ENCODE peak calls at places on chromosomes 4 and X, in nine cellular contexts. U is mesenchymal stem cell; G is T-helper 1 cell; X is CD8-positive, alpha-beta memory T cell; S is stimulated activated CD4-positive, alpha-beta T cell treated with anti-CD3 and anti-CD28 coated beads, Interleukin-15, amount 100 ng/mL, for 24 hours; O is HFF-Myc; F is upper lobe of right lung; T is HT-29; L is HEK293T. A is an unnamed sample.

GRCh38 chr4:34766935-34767859 is 1477.1 kb downstream of the ARAP2 start:
- DNase-seq in F (no peak), T (no peak), S (no peak), X (no peak), U (no peak), L (no peak), G (no peak), O (no peak), A (no peak)

GRCh38 chrX:13151806-13152510 is 107.5 kb upstream of the FAM9C start:
- DNase-seq in O (no peak), T (peak), G (peak), S (peak), F (no peak), L (no peak), U (peak), X (peak), A (no peak)

GRCh38 chr4:128424524-128425195 is 137.0 kb upstream of the PGRMC2 start:
- DNase-seq in L (no peak), O (no peak), T (no peak), G (no peak), X (no peak), S (no peak), F (no peak), U (peak), A (no peak)

GRCh38 chrX:37785569-37785968 is 5.7 kb downstream of the CYBB start:
- DNase-seq in S (no peak), X (no peak), T (no peak), L (no peak), O (no peak), U (no peak), F (no peak), G (no peak), A (no peak)

GRCh38 chr4:93313207-93313606 is 515.3 kb upstream of the ATOH1 start:
- DNase-seq in G (no peak), S (no peak), X (no peak), T (no peak), L (no peak), U (peak), F (no peak), O (peak), A (no peak)

GRCh38 chr4:183140911-183141320 is 41.9 kb downstream of the WWC2 start:
- DNase-seq in G (no peak), T (no peak), X (no peak), U (peak), L (no peak), O (peak), F (no peak), S (no peak), A (no peak)

GRCh38 chrX:154731881-154732280 is 19.0 kb downstream of the GAB3 start:
- DNase-seq in X (no peak), U (peak), S (no peak), G (no peak), L (no peak), F (no peak), O (no peak), T (no peak), A (no peak)

GRCh38 chr4:173074501-173074946 is 94.1 kb upstream of the GALNT7 start:
- DNase-seq in F (no peak), S (no peak), U (peak), X (no peak), O (peak), L (no peak), T (no peak), G (no peak), A (no peak)

GRCh38 chr4:25379591-25379990 is 2.5 kb downstream of the ANAPC4 start:
- DNase-seq in F (no peak), X (no peak), S (no peak), L (no peak), O (no peak), U (no peak), G (no peak), T (no peak), A (no peak)

GRCh38 chrX:119760026-119760902 is 1.9 kb downstream of the SOWAHD start:
- DNase-seq in T (no peak), X (no peak), F (no peak), L (no peak), G (no peak), O (no peak), S (no peak), U (no peak), A (no peak)

GRCh38 chrX:20967725-20968124 is 406.5 kb upstream of the CNKSR2 start:
- DNase-seq in X (no peak), O (no peak), T (no peak), U (no peak), G (no peak), F (no peak), S (no peak), L (no peak), A (no peak)

GRCh38 chr4:154779362-154779947 is 1.6 kb upstream of the RBM46 start:
- DNase-seq in G (no peak), T (peak), O (peak), U (peak), L (peak), X (no peak), F (no peak), S (no peak), A (peak)

GRCh38 chrX:43474321-43474720 is 181.8 kb upstream of the MAOA start:
- DNase-seq in T (peak), F (no peak), G (no peak), X (no peak), L (no peak), S (no peak), U (no peak), O (no peak), A (no peak)

GRCh38 chr4:140195806-140196205 is 41.8 kb upstream of the MAML3 start:
- DNase-seq in S (no peak), O (no peak), G (no peak), X (no peak), U (no peak), F (no peak), T (no peak), L (no peak), A (no peak)